ENCODE peak calls at places on chromosomes 12 and 14, in eight cellular contexts. N, O, D, E, C, M, U and K are unnamed samples.

GRCh38 chr14:29235991-29236390 is 469.4 kb downstream of the FOXG1 start:
- DNase-seq in N (no peak), O (no peak), D (no peak), E (no peak), C (no peak), M (no peak), U (no peak), K (no peak)

GRCh38 chr12:110785240-110785639 is 42.5 kb upstream of the PPP1CC start:
- DNase-seq in N (no peak), O (no peak), D (no peak), E (no peak), C (no peak), M (no peak), U (no peak), K (no peak)

GRCh38 chr12:11755311-11755930 is 105.9 kb downstream of the ETV6 start:
- DNase-seq in N (no peak), O (no peak), D (no peak), E (peak; percentile 58), C (no peak), M (no peak), U (no peak), K (no peak)

GRCh38 chr12:89427508-89428156 is 75.3 kb upstream of the DUSP6 start:
- DNase-seq in N (no peak), O (no peak), D (peak; percentile 17), E (no peak), C (no peak), M (no peak), U (no peak), K (no peak)

GRCh38 chr12:42382013-42382696 is 56.2 kb downstream of the PPHLN1 start:
- DNase-seq in N (no peak), O (no peak), D (peak; percentile 62), E (peak; percentile 7), C (no peak), M (no peak), U (no peak), K (no peak)

GRCh38 chr14:68695326-68695768 is 97.5 kb downstream of the ZFP36L1 start:
- DNase-seq in N (no peak), O (no peak), D (no peak), E (peak; percentile 97), C (no peak), M (peak; percentile 32), U (peak; percentile 73), K (peak; percentile 45)

GRCh38 chr12:90991952-90992465 is 12.8 kb downstream of the EPYC start:
- DNase-seq in N (no peak), O (no peak), D (no peak), E (no peak), C (no peak), M (no peak), U (no peak), K (no peak)

GRCh38 chr12:43325786-43326185 is 226.2 kb downstream of the ADAMTS20 start:
- DNase-seq in N (no peak), O (no peak), D (peak; percentile 61), E (no peak), C (no peak), M (no peak), U (no peak), K (no peak)

GRCh38 chr12:31471823-31472222 is 119.1 kb downstream of the DENND5B start:
- DNase-seq in N (no peak), O (no peak), D (no peak), E (no peak), C (no peak), M (no peak), U (no peak), K (no peak)

GRCh38 chr12:122730215-122731014 is at the start of gene HCAR1:
- DNase-seq in N (no peak), O (peak; percentile 20), D (no peak), E (no peak), C (no peak), M (peak; percentile 42), U (no peak), K (no peak)

GRCh38 chr14:36579573-36580140 is 2.8 kb downstream of the NKX2-8 start:
- DNase-seq in N (no peak), O (no peak), D (no peak), E (no peak), C (no peak), M (no peak), U (no peak), K (no peak)

GRCh38 chr12:116188581-116188980 is 88.9 kb downstream of the MED13L start:
- DNase-seq in N (no peak), O (no peak), D (no peak), E (no peak), C (no peak), M (no peak), U (no peak), K (no peak)

GRCh38 chr12:46174061-46174662 is 94.7 kb downstream of the SLC38A1 start:
- DNase-seq in N (no peak), O (no peak), D (no peak), E (no peak), C (no peak), M (no peak), U (no peak), K (no peak)

GRCh38 chr14:94612174-94612573 is at the start of gene SERPINA3:
- DNase-seq in N (no peak), O (no peak), D (no peak), E (no peak), C (no peak), M (no peak), U (no peak), K (no peak)